ENCODE peak calls at places on chromosome 19, in seven cellular contexts. One of them, this sample, is unnamed.

GRCh38 chr19:44754743-44755066 is 6.2 kb downstream of the BCL3 start:
- DNase-seq in brain microvascular endothelial cell: no peak
- DNase-seq in AG04450: no peak
- DNase-seq in coronary artery: no peak
- DNase-seq in left ventricle myocardium inferior: no peak
- DNase-seq in upper lobe of right lung: no peak
- DNase-seq in kidney epithelial cell: no peak
- DNase-seq in this sample: no peak

GRCh38 chr19:12656899-12657571 is 9.5 kb downstream of the MAN2B1 start:
- DNase-seq in brain microvascular endothelial cell: no peak
- DNase-seq in kidney epithelial cell: no peak
- DNase-seq in left ventricle myocardium inferior: no peak
- DNase-seq in AG04450: no peak
- DNase-seq in upper lobe of right lung: no peak
- DNase-seq in coronary artery: no peak
- DNase-seq in this sample: no peak

GRCh38 chr19:17873661-17874422 is 2.1 kb downstream of the SLC5A5 start:
- DNase-seq in upper lobe of right lung: peak; percentile 77
- DNase-seq in brain microvascular endothelial cell: no peak
- DNase-seq in coronary artery: no peak
- DNase-seq in AG04450: no peak
- DNase-seq in left ventricle myocardium inferior: no peak
- DNase-seq in kidney epithelial cell: no peak
- DNase-seq in this sample: no peak

GRCh38 chr19:35790981-35791813 is 15.8 kb downstream of the ARHGAP33 start:
- DNase-seq in AG04450: no peak
- DNase-seq in coronary artery: no peak
- DNase-seq in upper lobe of right lung: peak; percentile 58
- DNase-seq in kidney epithelial cell: no peak
- DNase-seq in brain microvascular endothelial cell: no peak
- DNase-seq in left ventricle myocardium inferior: no peak
- DNase-seq in this sample: no peak

GRCh38 chr19:47228168-47228936 is 2.6 kb downstream of the BBC3 start:
- DNase-seq in coronary artery: no peak
- DNase-seq in left ventricle myocardium inferior: peak; percentile 52
- DNase-seq in AG04450: no peak
- DNase-seq in kidney epithelial cell: no peak
- DNase-seq in brain microvascular endothelial cell: no peak
- DNase-seq in upper lobe of right lung: peak; percentile 84
- DNase-seq in this sample: no peak

GRCh38 chr19:38043649-38044144 is 136.7 kb downstream of the SIPA1L3 start:
- DNase-seq in left ventricle myocardium inferior: no peak
- DNase-seq in AG04450: no peak
- DNase-seq in upper lobe of right lung: no peak
- DNase-seq in kidney epithelial cell: no peak
- DNase-seq in brain microvascular endothelial cell: no peak
- DNase-seq in coronary artery: no peak
- DNase-seq in this sample: no peak

GRCh38 chr19:9054207-9054606 is 32.7 kb upstream of the OR1M1 start:
- DNase-seq in upper lobe of right lung: no peak
- DNase-seq in brain microvascular endothelial cell: no peak
- DNase-seq in left ventricle myocardium inferior: no peak
- DNase-seq in kidney epithelial cell: no peak
- DNase-seq in AG04450: no peak
- DNase-seq in coronary artery: no peak
- DNase-seq in this sample: no peak

GRCh38 chr19:56973713-56974553 is 133.4 kb upstream of the PEG3 start:
- DNase-seq in coronary artery: no peak
- DNase-seq in AG04450: no peak
- DNase-seq in brain microvascular endothelial cell: no peak
- DNase-seq in left ventricle myocardium inferior: no peak
- DNase-seq in kidney epithelial cell: no peak
- DNase-seq in upper lobe of right lung: no peak
- DNase-seq in this sample: no peak

GRCh38 chr19:35462476-35462953 is 14.5 kb downstream of the FFAR2 start:
- DNase-seq in coronary artery: no peak
- DNase-seq in left ventricle myocardium inferior: no peak
- DNase-seq in AG04450: no peak
- DNase-seq in brain microvascular endothelial cell: no peak
- DNase-seq in kidney epithelial cell: no peak
- DNase-seq in upper lobe of right lung: no peak
- DNase-seq in this sample: no peak

GRCh38 chr19:40407714-40408600 is 5.2 kb downstream of the PRX start:
- DNase-seq in left ventricle myocardium inferior: no peak
- DNase-seq in upper lobe of right lung: no peak
- DNase-seq in coronary artery: no peak
- DNase-seq in AG04450: no peak
- DNase-seq in kidney epithelial cell: no peak
- DNase-seq in brain microvascular endothelial cell: no peak
- DNase-seq in this sample: no peak

GRCh38 chr19:6073858-6074708 is 36.2 kb downstream of the RFX2 start:
- DNase-seq in brain microvascular endothelial cell: no peak
- DNase-seq in upper lobe of right lung: peak; percentile 48
- DNase-seq in coronary artery: peak; percentile 67
- DNase-seq in left ventricle myocardium inferior: no peak
- DNase-seq in kidney epithelial cell: no peak
- DNase-seq in AG04450: no peak
- DNase-seq in this sample: no peak

GRCh38 chr19:16355293-16356043 is 30.8 kb downstream of the KLF2 start:
- DNase-seq in left ventricle myocardium inferior: peak; percentile 46
- DNase-seq in upper lobe of right lung: no peak
- DNase-seq in kidney epithelial cell: no peak
- DNase-seq in AG04450: no peak
- DNase-seq in brain microvascular endothelial cell: peak; percentile 57
- DNase-seq in coronary artery: no peak
- DNase-seq in this sample: no peak

GRCh38 chr19:46192990-46193650 is 36.4 kb upstream of the IGFL1 start:
- DNase-seq in AG04450: no peak
- DNase-seq in left ventricle myocardium inferior: no peak
- DNase-seq in kidney epithelial cell: no peak
- DNase-seq in coronary artery: no peak
- DNase-seq in brain microvascular endothelial cell: peak; percentile 79
- DNase-seq in upper lobe of right lung: no peak
- DNase-seq in this sample: no peak

GRCh38 chr19:54473071-54473941 is at the start of gene CDC42EP5:
- DNase-seq in brain microvascular endothelial cell: peak; percentile 69
- DNase-seq in upper lobe of right lung: no peak
- DNase-seq in kidney epithelial cell: no peak
- DNase-seq in coronary artery: no peak
- DNase-seq in AG04450: peak; percentile 71
- DNase-seq in left ventricle myocardium inferior: peak; percentile 82
- DNase-seq in this sample: peak; percentile 57

GRCh38 chr19:46536391-46536790 is 40.7 kb upstream of the PNMA8B start:
- DNase-seq in kidney epithelial cell: no peak
- DNase-seq in coronary artery: no peak
- DNase-seq in AG04450: no peak
- DNase-seq in brain microvascular endothelial cell: no peak
- DNase-seq in left ventricle myocardium inferior: no peak
- DNase-seq in upper lobe of right lung: peak; percentile 33
- DNase-seq in this sample: no peak

GRCh38 chr19:5990289-5990797 is 12.4 kb upstream of the RANBP3 start:
- DNase-seq in brain microvascular endothelial cell: no peak
- DNase-seq in upper lobe of right lung: no peak
- DNase-seq in left ventricle myocardium inferior: no peak
- DNase-seq in AG04450: no peak
- DNase-seq in coronary artery: no peak
- DNase-seq in kidney epithelial cell: no peak
- DNase-seq in this sample: no peak

GRCh38 chr19:10852098-10852800 is 4.0 kb downstream of the C19orf38 start:
- DNase-seq in AG04450: peak; percentile 49
- DNase-seq in brain microvascular endothelial cell: peak; percentile 51
- DNase-seq in kidney epithelial cell: no peak
- DNase-seq in upper lobe of right lung: no peak
- DNase-seq in left ventricle myocardium inferior: no peak
- DNase-seq in coronary artery: no peak
- DNase-seq in this sample: no peak

GRCh38 chr19:55474269-55475265 is 1.9 kb upstream of the ZNF628 start:
- DNase-seq in left ventricle myocardium inferior: no peak
- DNase-seq in AG04450: no peak
- DNase-seq in upper lobe of right lung: no peak
- DNase-seq in brain microvascular endothelial cell: no peak
- DNase-seq in coronary artery: no peak
- DNase-seq in kidney epithelial cell: peak; percentile 95
- DNase-seq in this sample: no peak

GRCh38 chr19:35017507-35017906 is 12.8 kb upstream of the SCN1B start:
- DNase-seq in left ventricle myocardium inferior: no peak
- DNase-seq in upper lobe of right lung: no peak
- DNase-seq in coronary artery: no peak
- DNase-seq in AG04450: no peak
- DNase-seq in kidney epithelial cell: no peak
- DNase-seq in brain microvascular endothelial cell: no peak
- DNase-seq in this sample: no peak

DNA sequence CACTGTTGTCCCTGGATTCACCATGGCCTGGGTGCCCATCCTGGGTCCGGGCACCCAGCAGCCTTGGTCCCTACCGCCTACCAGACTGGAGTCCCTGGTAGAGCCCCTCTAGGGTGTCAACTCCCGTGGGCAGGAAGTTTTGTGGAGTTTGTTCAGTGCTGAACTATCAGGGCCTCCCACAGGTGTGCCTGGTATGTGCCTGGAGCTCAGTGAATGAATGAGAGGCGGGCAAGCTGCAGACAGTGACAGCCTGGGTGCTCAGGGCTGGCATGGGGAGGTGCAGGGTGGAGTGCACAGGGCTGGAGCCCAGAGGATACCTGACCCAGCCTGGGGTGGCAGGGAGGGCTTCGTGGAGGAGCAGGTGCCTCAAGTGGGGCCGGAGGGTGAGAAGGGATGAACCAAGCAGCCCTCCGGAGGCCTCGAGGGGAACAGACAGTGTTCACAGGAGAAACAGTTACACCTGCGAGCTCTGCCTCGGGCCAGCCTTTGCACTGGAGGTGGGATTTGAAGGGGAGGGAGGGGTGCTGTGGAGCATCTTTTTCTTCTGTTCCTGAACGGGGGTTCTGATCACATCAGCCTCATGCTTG is 29.6 kb downstream of the PAK4 start:
- DNase-seq in brain microvascular endothelial cell: no peak
- DNase-seq in left ventricle myocardium inferior: no peak
- DNase-seq in coronary artery: no peak
- DNase-seq in upper lobe of right lung: no peak
- DNase-seq in AG04450: no peak
- DNase-seq in kidney epithelial cell: no peak
- DNase-seq in this sample: no peak
- TF ChIP-seq CTCF in brain microvascular endothelial cell: no peak
- TF ChIP-seq CTCF in left ventricle myocardium inferior: no peak
- TF ChIP-seq CTCF in coronary artery: no peak
- TF ChIP-seq CTCF in upper lobe of right lung: no peak
- TF ChIP-seq CTCF in AG04450: no peak
- TF ChIP-seq CTCF in kidney epithelial cell: no peak
- TF ChIP-seq CTCF in this sample: no peak

GRCh38 chr19:590396-590745 is 690 bp downstream of the HCN2 start:
- DNase-seq in upper lobe of right lung: no peak
- DNase-seq in left ventricle myocardium inferior: no peak
- DNase-seq in coronary artery: no peak
- DNase-seq in AG04450: no peak
- DNase-seq in kidney epithelial cell: no peak
- DNase-seq in brain microvascular endothelial cell: no peak
- DNase-seq in this sample: no peak
- H3K4me3 ChIP-seq in upper lobe of right lung: no peak overlapping the region
- H3K4me3 ChIP-seq in left ventricle myocardium inferior: peak overlapping the region; percentile 60
- H3K4me3 ChIP-seq in coronary artery: peak overlapping the region; percentile 61
- H3K4me3 ChIP-seq in AG04450: peak overlapping the region; percentile 12
- H3K4me3 ChIP-seq in kidney epithelial cell: no peak overlapping the region
- H3K4me3 ChIP-seq in brain microvascular endothelial cell: peak overlapping the region; percentile 20
- H3K4me3 ChIP-seq in this sample: peak overlapping the region; percentile 34

DNA sequence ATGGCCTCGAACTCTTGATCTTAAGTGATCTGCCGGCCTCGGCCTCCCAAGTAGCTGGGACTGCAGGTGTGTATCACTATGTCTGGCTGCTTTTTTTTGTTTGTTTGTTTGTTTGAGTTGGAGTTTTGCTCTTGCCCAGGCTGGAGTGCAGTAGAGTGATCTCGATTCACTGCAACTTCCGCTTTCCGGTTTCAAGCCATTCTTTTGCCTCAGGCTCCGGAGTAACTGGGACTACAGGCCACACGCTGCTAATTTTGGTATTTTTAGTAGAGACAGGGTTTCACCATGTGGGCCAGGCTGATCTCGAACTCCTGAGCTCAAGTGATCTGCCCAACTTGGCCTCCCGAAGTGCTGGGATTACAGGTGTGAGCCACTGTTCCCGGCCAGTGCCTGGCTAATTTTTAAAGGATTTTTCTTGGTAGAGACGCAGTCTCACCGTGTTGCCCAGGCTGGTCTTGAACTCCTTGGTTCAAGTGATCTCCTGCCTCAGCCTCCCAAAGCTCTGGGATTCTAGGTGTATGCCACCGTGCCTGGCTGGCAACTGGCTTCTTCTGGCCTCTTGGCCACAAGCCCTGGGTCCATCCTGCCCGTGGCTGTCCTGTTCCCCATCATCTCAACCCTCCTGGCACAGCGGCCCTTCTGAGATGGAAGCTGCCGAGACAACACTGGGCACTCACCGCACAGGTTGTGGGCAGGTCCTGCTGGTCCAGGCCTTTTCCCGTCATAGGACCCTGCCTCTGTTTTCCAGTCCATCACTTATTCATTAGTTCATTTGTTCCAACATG is 11.5 kb downstream of the TECR start:
- DNase-seq in brain microvascular endothelial cell: no peak
- DNase-seq in left ventricle myocardium inferior: no peak
- DNase-seq in coronary artery: no peak
- DNase-seq in upper lobe of right lung: no peak
- DNase-seq in AG04450: no peak
- DNase-seq in kidney epithelial cell: no peak
- DNase-seq in this sample: no peak
- TF ChIP-seq CTCF in brain microvascular endothelial cell: no peak
- TF ChIP-seq CTCF in left ventricle myocardium inferior: no peak
- TF ChIP-seq CTCF in coronary artery: no peak
- TF ChIP-seq CTCF in upper lobe of right lung: no peak
- TF ChIP-seq CTCF in AG04450: no peak
- TF ChIP-seq CTCF in kidney epithelial cell: no peak
- TF ChIP-seq CTCF in this sample: no peak

GRCh38 chr19:14086098-14086497 is 515 bp upstream of the C19orf67 start:
- DNase-seq in upper lobe of right lung: no peak
- DNase-seq in kidney epithelial cell: no peak
- DNase-seq in brain microvascular endothelial cell: no peak
- DNase-seq in left ventricle myocardium inferior: no peak
- DNase-seq in coronary artery: no peak
- DNase-seq in AG04450: no peak
- DNase-seq in this sample: no peak

GRCh38 chr19:14081797-14082674 is 3.5 kb downstream of the C19orf67 start:
- DNase-seq in kidney epithelial cell: no peak
- DNase-seq in coronary artery: no peak
- DNase-seq in left ventricle myocardium inferior: peak; percentile 45
- DNase-seq in upper lobe of right lung: peak; percentile 89
- DNase-seq in brain microvascular endothelial cell: no peak
- DNase-seq in AG04450: no peak
- DNase-seq in this sample: no peak

GRCh38 chr19:14082675-14082960 is 3.0 kb downstream of the C19orf67 start:
- DNase-seq in kidney epithelial cell: no peak
- DNase-seq in coronary artery: no peak
- DNase-seq in AG04450: no peak
- DNase-seq in upper lobe of right lung: no peak
- DNase-seq in left ventricle myocardium inferior: no peak
- DNase-seq in brain microvascular endothelial cell: no peak
- DNase-seq in this sample: no peak

GRCh38 chr19:14088634-14089411 is 1.7 kb downstream of the SAMD1 start:
- DNase-seq in upper lobe of right lung: no peak
- DNase-seq in kidney epithelial cell: no peak
- DNase-seq in AG04450: no peak
- DNase-seq in left ventricle myocardium inferior: no peak
- DNase-seq in brain microvascular endothelial cell: no peak
- DNase-seq in coronary artery: no peak
- DNase-seq in this sample: no peak

GRCh38 chr19:14085309-14085995 is at the start of gene C19orf67:
- DNase-seq in AG04450: no peak
- DNase-seq in kidney epithelial cell: no peak
- DNase-seq in coronary artery: no peak
- DNase-seq in brain microvascular endothelial cell: no peak
- DNase-seq in upper lobe of right lung: no peak
- DNase-seq in left ventricle myocardium inferior: no peak
- DNase-seq in this sample: no peak
- H3K4me3 ChIP-seq in AG04450: no peak within 1 kb of the TSS
- H3K4me3 ChIP-seq in kidney epithelial cell: no peak within 1 kb of the TSS
- H3K4me3 ChIP-seq in coronary artery: no peak within 1 kb of the TSS
- H3K4me3 ChIP-seq in brain microvascular endothelial cell: no peak within 1 kb of the TSS
- H3K4me3 ChIP-seq in upper lobe of right lung: no peak within 1 kb of the TSS
- H3K4me3 ChIP-seq in left ventricle myocardium inferior: no peak within 1 kb of the TSS
- H3K4me3 ChIP-seq in this sample: no peak within 1 kb of the TSS